ENCODE peak calls at places on chromosomes 2 and 18, in five cellular contexts. V, W, P, U and H are unnamed samples.

GRCh38 chr2:219025637-219026585 is 15.4 kb downstream of the CFAP65 start:
- DNase-seq in P (no peak), U (no peak), V (no peak), W (no peak), H (no peak)

GRCh38 chr2:121505005-121505404 is 25.7 kb upstream of the RNU4ATAC start:
- DNase-seq in U (no peak), V (no peak), P (no peak), W (no peak), H (peak)

GRCh38 chr2:10500601-10501361 is 52.7 kb upstream of the ODC1 start:
- DNase-seq in U (no peak), V (no peak), W (no peak), P (peak), H (no peak)

GRCh38 chr2:237072067-237072931 is 13.4 kb upstream of the COPS8 start:
- DNase-seq in W (peak), U (no peak), P (peak), V (peak), H (peak)

GRCh38 chr2:184178229-184178628 is 420.1 kb upstream of the ZNF804A start:
- DNase-seq in W (no peak), V (no peak), U (no peak), P (no peak), H (no peak)

GRCh38 chr2:239056611-239057010 is 208.7 kb downstream of the TWIST2 start:
- DNase-seq in V (no peak), W (no peak), U (no peak), P (no peak), H (no peak)

GRCh38 chr2:144937899-144938298 is 418.0 kb upstream of the ZEB2 start:
- DNase-seq in P (no peak), V (no peak), W (no peak), U (no peak), H (no peak)

GRCh38 chr18:28767781-28768211 is 590.9 kb upstream of the CDH2 start:
- DNase-seq in V (no peak), U (no peak), P (no peak), W (no peak), H (no peak)

GRCh38 chr2:73112913-73113633 is at the start of gene RAB11FIP5:
- DNase-seq in V (peak), W (peak), U (no peak), P (peak), H (peak)

GRCh38 chr2:191183516-191183915 is 32.7 kb upstream of the STAT4 start:
- DNase-seq in V (no peak), W (no peak), U (no peak), P (no peak), H (no peak)

GRCh38 chr2:233428008-233428407 is 73.7 kb downstream of the DGKD start:
- DNase-seq in W (no peak), P (no peak), U (no peak), V (no peak), H (no peak)

GRCh38 chr2:209499071-209499470 is 75.2 kb downstream of the MAP2 start:
- DNase-seq in W (no peak), P (no peak), U (no peak), V (no peak), H (no peak)

GRCh38 chr2:172929644-172930043 is 146.0 kb upstream of the MAP3K20 start:
- DNase-seq in V (no peak), W (no peak), U (no peak), P (no peak), H (no peak)

GRCh38 chr2:7919510-7919909 is 762.3 kb upstream of the ID2 start:
- DNase-seq in P (no peak), V (no peak), U (no peak), W (no peak), H (no peak)

GRCh38 chr18:3510896-3511295 is 60.9 kb downstream of the TGIF1 start:
- DNase-seq in P (no peak), U (no peak), W (no peak), V (no peak), H (no peak)

GRCh38 chr2:202022755-202023154 is 10.9 kb upstream of the FZD7 start:
- DNase-seq in V (no peak), U (no peak), P (no peak), W (no peak), H (no peak)

GRCh38 chr2:197673606-197674005 is 1.8 kb downstream of the RFTN2 start:
- DNase-seq in U (no peak), V (no peak), P (no peak), W (no peak), H (no peak)

GRCh38 chr2:50597206-50597605 is 434.7 kb downstream of the NRXN1 start:
- DNase-seq in W (no peak), P (no peak), V (no peak), U (no peak), H (no peak)

GRCh38 chr2:196712867-196713266 is 73.4 kb downstream of the CCDC150 start:
- DNase-seq in W (no peak), U (no peak), P (no peak), V (no peak), H (no peak)

GRCh38 chr2:42021490-42021889 is 26.3 kb upstream of the PKDCC start:
- DNase-seq in U (no peak), W (peak), V (no peak), P (no peak), H (no peak)

GRCh38 chr2:241029599-241030332 is 31.3 kb downstream of the SNED1 start:
- DNase-seq in V (no peak), W (no peak), P (peak), U (no peak), H (no peak)

GRCh38 chr18:63979409-63979908 is 9.6 kb downstream of the SERPINB8 start:
- DNase-seq in P (peak), U (no peak), W (peak), V (peak), H (peak)

GRCh38 chr2:61272421-61273070 is 110.6 kb downstream of the C2orf74 start:
- DNase-seq in P (no peak), U (no peak), W (no peak), V (no peak), H (no peak)

GRCh38 chr18:45589559-45590041 is 25.7 kb upstream of the SLC14A2 start:
- DNase-seq in V (no peak), P (no peak), U (no peak), W (peak), H (no peak)

GRCh38 chr2:105378921-105379383 is 19.9 kb downstream of the FHL2 start:
- DNase-seq in W (no peak), V (no peak), P (no peak), U (no peak), H (no peak)

GRCh38 chr2:74250189-74250631 is 51.8 kb downstream of the MTHFD2 start:
- DNase-seq in U (peak), P (no peak), V (peak), W (peak), H (peak)

DNA sequence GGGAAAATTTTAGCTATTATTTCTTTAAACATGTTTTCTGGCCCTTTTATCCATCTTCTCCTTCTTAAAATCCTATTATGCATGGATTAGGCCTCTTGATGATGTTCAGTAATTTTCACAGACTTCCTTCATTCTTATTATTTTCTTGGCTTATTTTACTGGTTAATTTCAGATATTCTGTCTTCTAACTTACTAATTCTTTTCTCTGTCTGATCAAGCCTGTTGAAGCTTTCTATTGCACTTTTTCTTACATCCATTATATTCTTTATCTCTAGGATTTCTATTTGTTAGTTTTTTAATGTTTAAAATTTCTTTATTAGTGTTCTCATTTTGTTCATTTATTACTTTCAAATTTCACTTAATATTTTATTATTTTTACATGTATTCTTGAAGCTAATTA is 105.3 kb upstream of the GALNT13 start:
- DNase-seq in V (no peak), U (no peak), P (no peak), W (no peak), H (no peak)
- H3K27ac ChIP-seq in V (no peak), U (no peak), P (no peak), W (no peak), H (no peak)

GRCh38 chr2:85017436-85018048 is 46.6 kb downstream of the KCMF1 start:
- DNase-seq in V (no peak), W (peak), U (no peak), P (no peak), H (no peak)

GRCh38 chr2:85019121-85019520 is 48.2 kb downstream of the KCMF1 start:
- DNase-seq in V (no peak), P (no peak), U (no peak), W (no peak), H (no peak)

GRCh38 chr2:85012855-85013254 is 41.9 kb downstream of the KCMF1 start:
- DNase-seq in U (no peak), P (no peak), V (no peak), W (no peak), H (no peak)

GRCh38 chr2:85018049-85018447 is 47.1 kb downstream of the KCMF1 start:
- DNase-seq in V (no peak), P (no peak), U (no peak), W (no peak), H (no peak)

DNA sequence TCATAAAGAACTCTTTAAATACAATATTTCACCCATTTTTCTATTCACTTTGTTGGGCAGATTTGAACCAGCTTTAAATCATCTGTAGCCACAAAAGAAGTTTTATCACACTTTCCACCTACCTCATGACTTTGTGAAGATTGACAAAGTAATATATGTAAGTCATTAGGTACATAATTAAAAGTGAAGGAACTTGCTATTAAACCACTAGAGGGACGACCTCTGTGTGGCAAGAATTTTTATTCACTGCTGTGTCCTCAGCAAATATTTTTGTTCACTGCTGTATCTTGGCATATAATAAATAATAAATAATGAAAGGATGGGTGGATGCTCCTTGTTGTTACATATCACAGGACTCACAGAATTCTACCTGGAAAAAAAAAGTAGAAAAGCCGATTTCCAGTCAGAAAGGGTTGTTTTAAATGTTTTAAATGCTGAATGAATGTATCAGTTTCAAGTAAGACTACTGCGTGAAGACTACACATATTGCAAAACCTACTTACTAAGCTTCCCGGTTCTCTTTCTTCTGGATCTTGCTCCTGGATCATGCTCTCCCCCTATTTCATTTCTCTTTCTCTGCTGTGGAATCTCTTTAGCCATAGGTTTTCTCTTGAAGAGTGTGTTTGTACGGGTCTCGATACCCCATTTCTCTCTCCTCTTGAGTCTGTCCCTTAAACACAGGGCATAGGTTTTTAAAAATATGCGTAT is 44.8 kb downstream of the KCMF1 start:
- DNase-seq in V (no peak), P (no peak), U (no peak), W (no peak), H (no peak)
- TF ChIP-seq CTCF in V (no peak), P (peak), U (peak), W (peak), H (no peak)

DNA sequence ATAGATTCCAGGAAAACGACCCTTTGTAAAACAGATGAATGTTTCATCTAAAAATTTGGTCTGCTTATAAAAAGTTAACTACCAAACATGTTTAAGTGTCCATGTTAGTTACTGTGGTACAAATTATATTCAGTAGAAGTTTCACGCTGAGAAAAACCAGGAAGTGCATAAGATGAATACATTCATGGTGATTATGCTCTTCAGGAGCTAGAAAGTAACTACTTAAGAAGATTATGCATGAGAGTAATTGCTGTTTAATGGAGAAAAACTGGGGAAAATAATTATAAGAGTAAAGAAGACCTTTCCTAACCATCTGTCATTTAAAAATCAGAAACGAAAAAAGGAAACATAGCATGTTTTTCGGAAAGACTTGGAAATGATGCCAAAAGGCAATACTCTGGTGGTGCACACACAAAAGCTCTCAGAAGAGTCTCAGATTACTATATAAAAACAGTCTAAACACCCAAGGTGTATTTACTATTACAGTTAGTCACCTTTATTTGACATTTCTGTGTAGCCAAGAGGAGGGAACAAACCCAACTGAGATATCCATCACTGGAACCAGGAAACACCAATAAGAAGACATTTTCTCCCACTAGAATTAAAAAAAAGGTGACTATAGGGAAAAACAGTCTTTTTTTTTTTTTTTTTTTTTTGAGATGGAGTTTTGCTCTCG is 38.8 kb upstream of the METTL21A start:
- DNase-seq in V (no peak), W (no peak), P (no peak), U (no peak), H (no peak)
- TF ChIP-seq POLR2AphosphoS5 in V (no peak), W (no peak), P (no peak), U (no peak), H (peak)

DNA sequence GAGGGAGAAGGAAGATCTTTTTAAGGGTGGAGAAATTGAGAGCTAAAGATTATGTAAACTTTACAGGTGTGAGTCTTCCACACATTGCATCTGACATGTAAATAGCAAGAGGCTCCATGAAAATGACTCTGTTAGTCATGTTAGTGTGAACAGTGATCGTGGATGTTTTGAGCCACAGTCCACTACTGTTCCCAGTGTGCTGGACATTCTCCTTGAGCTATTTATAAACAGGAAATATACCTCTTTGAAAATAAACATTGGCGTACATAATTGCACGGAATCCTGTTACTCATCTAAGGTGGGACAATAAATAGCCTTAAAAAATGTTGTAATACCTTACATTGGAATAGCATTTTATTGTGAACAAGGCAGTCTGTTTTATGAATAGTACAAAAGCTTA is 37.0 kb downstream of the LIMS1 start:
- DNase-seq in U (no peak), W (no peak), V (no peak), P (no peak), H (no peak)
- H3K27ac ChIP-seq in U (no peak), W (no peak), V (no peak), P (no peak), H (no peak)

GRCh38 chr2:28381225-28382180 is 11.2 kb upstream of the FOSL2 start:
- DNase-seq in U (no peak), V (no peak), P (no peak), W (no peak), H (no peak)
- TF ChIP-seq CTCF in U (no peak), V (no peak), P (no peak), W (no peak), H (no peak)